ENCODE peak calls at places on chromosomes 2 and 18, in four cellular contexts. One of them, this sample, is unnamed.

GRCh38 chr2:127579231-127579630 is 43.7 kb downstream of the MYO7B start:
- DNase-seq in HCT116: no peak
- DNase-seq in K562: no peak
- DNase-seq in HepG2: no peak
- DNase-seq in this sample: no peak

GRCh38 chr2:38907743-38908562 is 18.3 kb downstream of the ARHGEF33 start:
- DNase-seq in K562: no peak
- DNase-seq in HCT116: no peak
- DNase-seq in HepG2: peak
- DNase-seq in this sample: no peak

GRCh38 chr18:72161686-72162085 is 382.5 kb downstream of the CBLN2 start:
- DNase-seq in HepG2: no peak
- DNase-seq in HCT116: no peak
- DNase-seq in K562: no peak
- DNase-seq in this sample: no peak

GRCh38 chr2:154452906-154453493 is 245.5 kb upstream of the KCNJ3 start:
- DNase-seq in HCT116: peak
- DNase-seq in K562: no peak
- DNase-seq in HepG2: no peak
- DNase-seq in this sample: no peak

GRCh38 chr2:172299741-172300140 is 127.6 kb upstream of the ITGA6 start:
- DNase-seq in HCT116: no peak
- DNase-seq in K562: no peak
- DNase-seq in HepG2: no peak
- DNase-seq in this sample: no peak

GRCh38 chr2:194815475-194815874 is 841.6 kb upstream of the SLC39A10 start:
- DNase-seq in K562: no peak
- DNase-seq in HepG2: no peak
- DNase-seq in HCT116: no peak
- DNase-seq in this sample: no peak

GRCh38 chr2:176554107-176555048 is 285.1 kb downstream of the MTX2 start:
- DNase-seq in HCT116: peak
- DNase-seq in K562: peak
- DNase-seq in HepG2: peak
- DNase-seq in this sample: peak

GRCh38 chr18:79523738-79524180 is 128.0 kb downstream of the NFATC1 start:
- DNase-seq in K562: no peak
- DNase-seq in HCT116: no peak
- DNase-seq in HepG2: no peak
- DNase-seq in this sample: no peak

GRCh38 chr18:6561893-6562292 is 147.2 kb upstream of the L3MBTL4 start:
- DNase-seq in HepG2: no peak
- DNase-seq in K562: no peak
- DNase-seq in HCT116: no peak
- DNase-seq in this sample: no peak

GRCh38 chr2:183773775-183774174 is 649.5 kb downstream of the NUP35 start:
- DNase-seq in K562: no peak
- DNase-seq in HCT116: no peak
- DNase-seq in HepG2: no peak
- DNase-seq in this sample: no peak
- H3K27ac ChIP-seq in K562: no peak
- H3K27ac ChIP-seq in HCT116: no peak
- H3K27ac ChIP-seq in HepG2: no peak
- H3K27ac ChIP-seq in this sample: no peak

DNA sequence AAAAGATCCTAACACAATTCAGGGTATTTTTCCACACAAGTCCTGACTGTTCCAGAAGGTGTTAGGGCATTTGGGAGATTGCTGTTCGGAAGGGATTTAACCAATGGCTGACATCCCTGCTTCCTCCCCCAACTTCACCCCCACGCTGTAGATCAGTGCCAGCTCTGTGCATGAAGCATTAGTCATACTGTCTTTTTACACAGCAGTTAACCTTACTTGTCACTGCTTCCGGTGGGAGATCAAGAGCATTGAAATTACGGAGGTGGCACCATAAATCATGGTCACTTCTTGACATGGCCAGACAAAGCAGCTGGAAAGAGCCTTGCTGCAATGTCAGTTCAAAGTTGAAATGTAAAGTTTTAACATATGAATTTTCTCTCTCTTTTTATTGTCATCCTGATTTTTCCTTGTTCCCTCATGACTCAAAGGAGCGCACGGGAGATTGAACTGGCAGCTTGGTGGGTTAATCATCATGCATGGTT is 70.2 kb downstream of the HRH4 start:
- DNase-seq in HCT116: peak
- DNase-seq in K562: no peak
- DNase-seq in HepG2: no peak
- DNase-seq in this sample: no peak
- TF ChIP-seq SIN3A in HCT116: no peak
- TF ChIP-seq SIN3A in K562: no peak
- TF ChIP-seq SIN3A in HepG2: no peak
- TF ChIP-seq SIN3A in this sample: no peak

DNA sequence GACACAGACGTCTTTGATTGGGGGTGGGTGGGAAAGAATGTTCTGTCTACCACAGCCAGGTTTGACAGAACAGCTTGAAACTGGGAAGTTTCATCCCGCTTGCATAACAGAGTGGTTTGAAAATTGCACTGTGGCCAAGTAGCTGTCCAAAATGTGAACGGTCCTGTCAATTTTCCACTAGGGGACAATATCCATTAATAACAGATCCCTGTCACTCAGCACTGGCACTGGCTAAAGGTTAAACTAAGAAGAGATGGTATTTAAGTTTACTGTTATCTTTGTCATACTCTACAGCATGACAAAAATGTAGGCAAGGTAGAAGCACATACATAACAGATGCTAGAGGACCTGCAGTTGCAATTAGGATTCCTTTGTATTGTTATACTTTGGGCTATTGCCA is 55.6 kb upstream of the ACMSD start:
- DNase-seq in HepG2: peak
- DNase-seq in K562: no peak
- DNase-seq in HCT116: peak
- DNase-seq in this sample: no peak
- TF ChIP-seq TCF7L2 in HepG2: no peak
- TF ChIP-seq TCF7L2 in K562: no peak
- TF ChIP-seq TCF7L2 in HCT116: no peak
- TF ChIP-seq TCF7L2 in this sample: no peak

DNA sequence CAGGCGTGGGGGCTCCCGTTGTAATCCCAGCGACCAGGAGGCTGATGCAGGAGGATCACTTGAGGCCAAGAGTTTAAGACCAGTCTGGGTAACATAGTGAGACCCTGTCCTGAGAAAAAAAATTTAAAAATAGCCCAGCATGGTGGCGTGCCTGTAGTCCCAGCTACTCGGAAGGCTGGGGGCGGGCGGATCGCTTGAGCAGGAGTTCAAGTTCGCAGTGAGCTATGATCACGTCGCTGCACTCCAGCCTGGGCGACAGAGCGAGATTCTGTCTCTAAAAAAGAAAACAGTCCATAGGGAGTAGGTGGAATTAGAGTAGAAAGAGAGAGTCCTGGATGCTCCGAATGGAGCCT is 325 bp upstream of the TTLL4 start:
- DNase-seq in HCT116: no peak
- DNase-seq in HepG2: no peak
- DNase-seq in K562: no peak
- DNase-seq in this sample: no peak
- H3K27ac ChIP-seq in HCT116: no peak
- H3K27ac ChIP-seq in HepG2: no peak
- H3K27ac ChIP-seq in K562: no peak
- H3K27ac ChIP-seq in this sample: peak

This sample was measured in Panc1.